ENCODE peak calls at places on chromosomes 12 and 14, in seven cellular contexts. X is NCI-H510A treated with DMSO at 0.1 percent for 48 hours, J is kidney tubule cell, W is NCI-H1105, U is NCI-H2081, Y is type B pancreatic cell, G is NCI-H774. P is an unnamed sample.

GRCh38 chr14:102239231-102239630 is 65.7 kb downstream of the MOK start:
- DNase-seq in U (no peak), X (no peak), Y (no peak), W (no peak), G (no peak), J (no peak), P (no peak)

GRCh38 chr14:81450100-81450531 is 50.0 kb upstream of the STON2 start:
- DNase-seq in Y (no peak), U (no peak), W (no peak), G (no peak), X (peak), J (peak), P (no peak)

GRCh38 chr14:52185178-52185577 is 82.3 kb upstream of the PTGDR start:
- DNase-seq in X (no peak), U (no peak), W (no peak), J (no peak), G (no peak), Y (no peak), P (no peak)

GRCh38 chr12:89946518-89946917 is 237.9 kb upstream of the ATP2B1 start:
- DNase-seq in G (no peak), U (no peak), J (no peak), W (no peak), Y (no peak), X (no peak), P (no peak)

GRCh38 chr12:989751-990278 is 1.2 kb upstream of the ERC1 start:
- DNase-seq in J (peak), W (peak), U (peak), X (peak), G (no peak), Y (no peak), P (peak)

GRCh38 chr14:44833376-44833775 is 128.4 kb downstream of the KLHL28 start:
- DNase-seq in G (no peak), Y (no peak), W (no peak), U (no peak), J (peak), X (no peak), P (no peak)

GRCh38 chr12:105672171-105672570 is 341.7 kb downstream of the C12orf75 start:
- DNase-seq in U (no peak), X (no peak), J (no peak), Y (no peak), G (no peak), W (no peak), P (no peak)

GRCh38 chr12:79690606-79691298 is at the start of gene PAWR:
- DNase-seq in U (peak), Y (peak), J (peak), W (peak), X (peak), G (peak), P (peak)

GRCh38 chr14:74217672-74218448 is 21.4 kb upstream of the VSX2 start:
- DNase-seq in J (peak), U (peak), G (peak), Y (peak), W (peak), X (peak), P (no peak)

GRCh38 chr14:92785601-92786426 is 8.3 kb upstream of the GOLGA5 start:
- DNase-seq in J (peak), G (no peak), W (no peak), U (no peak), Y (no peak), X (no peak), P (peak)

GRCh38 chr12:93790472-93791152 is 113.4 kb downstream of the CRADD start:
- DNase-seq in G (no peak), Y (no peak), W (no peak), J (peak), X (no peak), U (no peak), P (no peak)

GRCh38 chr14:31927348-31927826 is 149.7 kb upstream of the ARHGAP5 start:
- DNase-seq in G (no peak), W (no peak), X (no peak), J (peak), U (no peak), Y (no peak), P (peak)

GRCh38 chr14:64800000-64800399 is 79.7 kb downstream of the SPTB start:
- DNase-seq in U (peak), W (no peak), Y (no peak), G (no peak), J (peak), X (peak), P (peak)